ENCODE peak calls at places on chromosomes 11 and 22, in four cellular contexts. One of them, this sample, is unnamed.

GRCh38 chr11:95542868-95543551 is 246.6 kb downstream of the FAM76B start:
- DNase-seq in T-cell: no peak
- DNase-seq in cardiac muscle cell: no peak
- DNase-seq in uterus: no peak
- DNase-seq in this sample: no peak

GRCh38 chr22:37931893-37932389 is 21.5 kb downstream of the C22orf23 start:
- DNase-seq in T-cell: no peak
- DNase-seq in uterus: no peak
- DNase-seq in cardiac muscle cell: no peak
- DNase-seq in this sample: no peak

GRCh38 chr11:60786811-60787567 is 1.9 kb downstream of the MS4A10 start:
- DNase-seq in uterus: peak
- DNase-seq in T-cell: no peak
- DNase-seq in cardiac muscle cell: peak
- DNase-seq in this sample: no peak

GRCh38 chr22:37940698-37941376 is 12.6 kb downstream of the C22orf23 start:
- DNase-seq in T-cell: no peak
- DNase-seq in cardiac muscle cell: peak
- DNase-seq in uterus: no peak
- DNase-seq in this sample: no peak

GRCh38 chr11:128544625-128545024 is 42.7 kb downstream of the ETS1 start:
- DNase-seq in cardiac muscle cell: peak
- DNase-seq in T-cell: no peak
- DNase-seq in uterus: no peak
- DNase-seq in this sample: no peak

GRCh38 chr11:62401356-62401755 is 17.5 kb upstream of the SCGB1A1 start:
- DNase-seq in T-cell: no peak
- DNase-seq in cardiac muscle cell: no peak
- DNase-seq in uterus: no peak
- DNase-seq in this sample: no peak

GRCh38 chr11:108732395-108732794 is 67.5 kb downstream of the DDX10 start:
- DNase-seq in cardiac muscle cell: no peak
- DNase-seq in uterus: no peak
- DNase-seq in T-cell: no peak
- DNase-seq in this sample: no peak

GRCh38 chr22:40534379-40535188 is 101.9 kb downstream of the MRTFA start:
- DNase-seq in T-cell: no peak
- DNase-seq in uterus: no peak
- DNase-seq in cardiac muscle cell: peak
- DNase-seq in this sample: no peak

GRCh38 chr22:32776800-32777199 is 24.7 kb upstream of the TIMP3 start:
- DNase-seq in cardiac muscle cell: no peak
- DNase-seq in uterus: no peak
- DNase-seq in T-cell: no peak
- DNase-seq in this sample: no peak